ENCODE peak calls at places on chromosomes 5 and 9, in five cellular contexts. J, H, X, E and U are unnamed samples.

GRCh38 chr5:116378007-116378831 is 196.4 kb downstream of the SEMA6A start:
- DNase-seq in J (no peak), H (no peak), X (no peak), E (peak), U (no peak)

GRCh38 chr5:140266471-140267200 is 36.3 kb downstream of the PFDN1 start:
- DNase-seq in J (no peak), H (no peak), X (no peak), E (no peak), U (no peak)

GRCh38 chr9:135960328-135961276 is 571 bp downstream of the UBAC1 start:
- DNase-seq in J (peak), H (peak), X (peak), E (no peak), U (peak)

GRCh38 chr5:65969539-65970393 is 43.4 kb downstream of the ERBIN start:
- DNase-seq in J (no peak), H (no peak), X (no peak), E (no peak), U (no peak)

GRCh38 chr5:113122053-113122452 is 145.5 kb downstream of the DCP2 start:
- DNase-seq in J (no peak), H (no peak), X (no peak), E (no peak), U (no peak)

GRCh38 chr5:52990531-52990925 is 1.4 kb downstream of the ITGA2 start:
- DNase-seq in J (no peak), H (no peak), X (no peak), E (no peak), U (no peak)

GRCh38 chr9:114930063-114930812 is at the start of gene TNFSF8:
- DNase-seq in J (no peak), H (peak), X (no peak), E (no peak), U (no peak)

GRCh38 chr9:126663661-126664072 is 49.9 kb downstream of the LMX1B start:
- DNase-seq in J (no peak), H (no peak), X (no peak), E (peak), U (no peak)

GRCh38 chr9:70120834-70121510 is 77.3 kb downstream of the MAMDC2 start:
- DNase-seq in J (no peak), H (no peak), X (no peak), E (no peak), U (peak)

GRCh38 chr9:112771359-112772214 is 21.0 kb downstream of the SNX30 start:
- DNase-seq in J (no peak), H (peak), X (no peak), E (no peak), U (no peak)

GRCh38 chr9:100287186-100287585 is 65.6 kb downstream of the TEX10 start:
- DNase-seq in J (no peak), H (no peak), X (no peak), E (no peak), U (no peak)

GRCh38 chr9:75152416-75152815 is 64.1 kb downstream of the OSTF1 start:
- DNase-seq in J (no peak), H (no peak), X (no peak), E (no peak), U (no peak)

GRCh38 chr9:138022121-138022741 is 144.6 kb downstream of the CACNA1B start:
- DNase-seq in J (no peak), H (no peak), X (peak), E (no peak), U (peak)